ENCODE peak calls at places on chromosomes 4 and X, in eight cellular contexts. C is suprapubic skin, M is transverse colon, P is uterus, U is OCI-LY7, T is mammary epithelial cell, L is GM10248, V is A549. B is an unnamed sample.

GRCh38 chr4:70880739-70881138 is 21.4 kb upstream of the MOB1B start:
- DNase-seq in C (no peak), M (no peak), P (no peak), U (no peak), T (no peak), L (no peak), V (no peak), B (no peak)

GRCh38 chrX:25144043-25144940 is 128.5 kb upstream of the ARX start:
- DNase-seq in C (peak), M (peak), P (peak), U (peak), T (peak), L (peak), V (peak), B (peak)

GRCh38 chrX:31223817-31224216 is 152.0 kb upstream of the FTHL17 start:
- DNase-seq in C (no peak), M (no peak), P (no peak), U (peak), T (peak), L (peak), V (no peak), B (peak)

GRCh38 chrX:110241816-110242215 is 76.1 kb downstream of the AMMECR1 start:
- DNase-seq in C (no peak), M (peak), P (peak), U (no peak), T (no peak), L (no peak), V (no peak), B (no peak)

GRCh38 chrX:11759172-11759460 is 1.1 kb downstream of the MSL3 start:
- DNase-seq in C (peak), M (no peak), P (no peak), U (no peak), T (no peak), L (no peak), V (no peak), B (no peak)

GRCh38 chr4:108191269-108191914 is 22.7 kb upstream of the LEF1 start:
- DNase-seq in C (no peak), M (no peak), P (no peak), U (no peak), T (no peak), L (no peak), V (no peak), B (no peak)

GRCh38 chr4:85398276-85398675 is 76.7 kb upstream of the ARHGAP24 start:
- DNase-seq in C (no peak), M (no peak), P (peak), U (no peak), T (no peak), L (no peak), V (no peak), B (no peak)

GRCh38 chrX:129981752-129982299 is 609 bp upstream of the BCORL1 start:
- DNase-seq in C (no peak), M (peak), P (peak), U (no peak), T (no peak), L (no peak), V (no peak), B (peak)

GRCh38 chr4:89248879-89249281 is 58.7 kb downstream of the GPRIN3 start:
- DNase-seq in C (no peak), M (no peak), P (no peak), U (no peak), T (peak), L (no peak), V (no peak), B (no peak)

GRCh38 chr4:152090543-152090942 is 329.7 kb upstream of the GATB start:
- DNase-seq in C (no peak), M (no peak), P (no peak), U (peak), T (no peak), L (no peak), V (no peak), B (no peak)

GRCh38 chrX:124573458-124573857 is 227.1 kb downstream of the SH2D1A start:
- DNase-seq in C (no peak), M (no peak), P (no peak), U (no peak), T (peak), L (no peak), V (no peak), B (no peak)

GRCh38 chr4:152485726-152486276 is 50.1 kb downstream of the FBXW7 start:
- DNase-seq in C (no peak), M (no peak), P (no peak), U (no peak), T (peak), L (peak), V (peak), B (peak)

GRCh38 chr4:89754531-89754930 is 82.4 kb downstream of the SNCA start:
- DNase-seq in C (no peak), M (no peak), P (no peak), U (no peak), T (no peak), L (no peak), V (no peak), B (no peak)

GRCh38 chrX:153459976-153460375 is 10.4 kb downstream of the HAUS7 start:
- DNase-seq in C (no peak), M (no peak), P (no peak), U (no peak), T (peak), L (no peak), V (no peak), B (no peak)

GRCh38 chrX:55787063-55787462 is 69.5 kb downstream of the RRAGB start:
- DNase-seq in C (no peak), M (no peak), P (no peak), U (no peak), T (no peak), L (no peak), V (no peak), B (no peak)
- TF ChIP-seq CTCF in C (no peak), M (no peak), P (no peak), U (no peak), T (no peak), L (no peak), V (no peak), B (no peak)

GRCh38 chr4:182090186-182090585 is 153.0 kb upstream of the TENM3 start:
- DNase-seq in C (no peak), M (no peak), P (no peak), U (no peak), T (no peak), L (no peak), V (no peak), B (no peak)

GRCh38 chr4:182093431-182093831 is 149.8 kb upstream of the TENM3 start:
- DNase-seq in C (no peak), M (no peak), P (no peak), U (no peak), T (no peak), L (no peak), V (no peak), B (no peak)

GRCh38 chr4:182091128-182091527 is 152.1 kb upstream of the TENM3 start:
- DNase-seq in C (no peak), M (no peak), P (no peak), U (no peak), T (no peak), L (no peak), V (no peak), B (no peak)

GRCh38 chr4:182085051-182085480 is 158.1 kb upstream of the TENM3 start:
- DNase-seq in C (no peak), M (no peak), P (no peak), U (no peak), T (no peak), L (no peak), V (no peak), B (no peak)

DNA sequence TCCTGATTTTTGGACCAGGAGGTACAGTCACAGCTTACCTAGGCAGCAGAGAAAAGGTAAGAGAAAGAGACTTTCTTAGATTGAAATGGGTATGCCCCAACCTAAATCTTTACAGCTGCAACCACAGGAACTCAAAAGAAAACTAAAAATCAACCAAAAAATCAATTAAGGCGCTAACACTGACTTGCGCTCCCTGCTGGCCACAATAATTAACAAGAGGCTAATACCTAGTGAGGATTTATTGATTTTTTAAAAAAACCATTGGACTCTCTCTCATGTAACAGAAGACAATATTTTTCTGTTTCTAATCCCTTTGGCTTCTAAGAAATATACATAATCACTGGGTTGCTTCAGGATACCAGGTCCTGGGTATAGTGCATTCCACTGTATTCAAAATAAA is 153.9 kb upstream of the TENM3 start:
- DNase-seq in C (no peak), M (no peak), P (no peak), U (no peak), T (no peak), L (no peak), V (no peak), B (peak)
- TF ChIP-seq CTCF in C (no peak), M (no peak), P (no peak), U (peak), T (peak), L (peak), V (peak), B (peak)

GRCh38 chr4:8168232-8168631 is 9.6 kb upstream of the ABLIM2 start:
- DNase-seq in C (no peak), M (no peak), P (no peak), U (no peak), T (no peak), L (no peak), V (no peak), B (no peak)
- TF ChIP-seq CTCF in C (no peak), M (peak), P (no peak), U (peak), T (peak), L (peak), V (no peak), B (peak)

GRCh38 chr4:138576684-138577083 is 334.5 kb upstream of the SLC7A11 start:
- DNase-seq in C (no peak), M (no peak), P (no peak), U (peak), T (peak), L (no peak), V (peak), B (no peak)
- TF ChIP-seq CTCF in C (no peak), M (no peak), P (no peak), U (peak), T (peak), L (no peak), V (peak), B (peak)

GRCh38 chr4:26789208-26789607 is 71.4 kb upstream of the STIM2 start:
- DNase-seq in C (no peak), M (no peak), P (no peak), U (no peak), T (peak), L (no peak), V (no peak), B (no peak)

GRCh38 chr4:26786916-26787315 is 73.7 kb upstream of the STIM2 start:
- DNase-seq in C (no peak), M (no peak), P (no peak), U (peak), T (no peak), L (no peak), V (no peak), B (no peak)

GRCh38 chr4:26785766-26786165 is 74.9 kb upstream of the STIM2 start:
- DNase-seq in C (no peak), M (no peak), P (no peak), U (no peak), T (no peak), L (no peak), V (no peak), B (no peak)

GRCh38 chr4:26788341-26788733 is 72.3 kb upstream of the STIM2 start:
- DNase-seq in C (no peak), M (no peak), P (no peak), U (peak), T (no peak), L (no peak), V (no peak), B (no peak)

GRCh38 chr4:26787461-26788340 is 72.9 kb upstream of the STIM2 start:
- DNase-seq in C (no peak), M (peak), P (peak), U (peak), T (peak), L (no peak), V (peak), B (no peak)
- TF ChIP-seq CTCF in C (no peak), M (no peak), P (no peak), U (peak), T (no peak), L (peak), V (no peak), B (peak)

GRCh38 chrX:49876750-49877149 is 2.5 kb upstream of the USP27X start:
- DNase-seq in C (no peak), M (no peak), P (no peak), U (peak), T (peak), L (peak), V (peak), B (peak)
- TF ChIP-seq CTCF in C (peak), M (peak), P (peak), U (peak), T (peak), L (peak), V (peak), B (peak)

GRCh38 chrX:26442340-26442739 is 226.4 kb downstream of the MAGEB5 start:
- DNase-seq in C (no peak), M (no peak), P (no peak), U (no peak), T (peak), L (no peak), V (peak), B (no peak)
- TF ChIP-seq CTCF in C (no peak), M (peak), P (no peak), U (peak), T (peak), L (no peak), V (no peak), B (peak)

GRCh38 chr4:148704291-148704690 is 262.1 kb upstream of the NR3C2 start:
- DNase-seq in C (no peak), M (no peak), P (no peak), U (no peak), T (no peak), L (no peak), V (no peak), B (no peak)
- TF ChIP-seq CTCF in C (no peak), M (no peak), P (no peak), U (peak), T (no peak), L (no peak), V (no peak), B (no peak)

GRCh38 chr4:22339491-22339890 is 176.4 kb downstream of the ADGRA3 start:
- DNase-seq in C (no peak), M (no peak), P (no peak), U (no peak), T (no peak), L (no peak), V (no peak), B (no peak)

GRCh38 chr4:22338806-22339205 is 177.1 kb downstream of the ADGRA3 start:
- DNase-seq in C (no peak), M (no peak), P (no peak), U (no peak), T (no peak), L (no peak), V (no peak), B (no peak)

GRCh38 chr4:22334155-22334554 is 181.7 kb downstream of the ADGRA3 start:
- DNase-seq in C (no peak), M (no peak), P (no peak), U (no peak), T (peak), L (no peak), V (no peak), B (no peak)

GRCh38 chr4:22336822-22337221 is 179.0 kb downstream of the ADGRA3 start:
- DNase-seq in C (no peak), M (no peak), P (no peak), U (no peak), T (no peak), L (no peak), V (no peak), B (no peak)
- TF ChIP-seq CTCF in C (no peak), M (no peak), P (no peak), U (no peak), T (no peak), L (no peak), V (no peak), B (no peak)

GRCh38 chr4:67332627-67333026 is 212.7 kb downstream of the CENPC start:
- DNase-seq in C (no peak), M (no peak), P (no peak), U (peak), T (peak), L (no peak), V (peak), B (no peak)
- TF ChIP-seq CTCF in C (no peak), M (no peak), P (no peak), U (peak), T (peak), L (no peak), V (no peak), B (peak)